ENCODE peak calls at places on chromosomes 12 and 14, in eight cellular contexts. M, T, S, Q, E, F, Y and V are unnamed samples.

GRCh38 chr12:120377611-120378010 is 8.6 kb upstream of the MSI1 start:
- DNase-seq in M (no peak), T (no peak), S (no peak), Q (no peak), E (no peak), F (no peak), Y (no peak), V (no peak)

GRCh38 chr12:59142175-59142574 is 221.9 kb upstream of the LRIG3 start:
- DNase-seq in M (no peak), T (no peak), S (no peak), Q (no peak), E (no peak), F (no peak), Y (no peak), V (no peak)

GRCh38 chr12:93060071-93060665 is 131.1 kb upstream of the EEA1 start:
- DNase-seq in M (no peak), T (no peak), S (no peak), Q (no peak), E (no peak), F (no peak), Y (no peak), V (no peak)

GRCh38 chr14:91164676-91165075 is 50.8 kb downstream of the DGLUCY start:
- DNase-seq in M (no peak), T (no peak), S (no peak), Q (no peak), E (peak), F (no peak), Y (peak), V (no peak)

GRCh38 chr12:30931222-30931621 is 4.7 kb downstream of the TSPAN11 start:
- DNase-seq in M (no peak), T (no peak), S (no peak), Q (no peak), E (no peak), F (no peak), Y (no peak), V (no peak)

GRCh38 chr12:104790296-104791125 is 167.6 kb downstream of the SLC41A2 start:
- DNase-seq in M (no peak), T (no peak), S (peak), Q (no peak), E (peak), F (no peak), Y (peak), V (no peak)

GRCh38 chr14:36503771-36504741 is 16.0 kb downstream of the NKX2-1 start:
- DNase-seq in M (no peak), T (no peak), S (no peak), Q (no peak), E (no peak), F (no peak), Y (no peak), V (no peak)

GRCh38 chr14:104819361-104819771 is 18.5 kb downstream of the ZBTB42 start:
- DNase-seq in M (no peak), T (no peak), S (peak), Q (no peak), E (no peak), F (no peak), Y (no peak), V (no peak)

GRCh38 chr14:94303111-94303510 is 10.0 kb upstream of the SERPINA10 start:
- DNase-seq in M (no peak), T (no peak), S (no peak), Q (no peak), E (no peak), F (no peak), Y (no peak), V (no peak)

GRCh38 chr12:88625316-88625715 is 45.0 kb upstream of the KITLG start:
- DNase-seq in M (no peak), T (no peak), S (no peak), Q (no peak), E (no peak), F (no peak), Y (no peak), V (no peak)

GRCh38 chr12:57107456-57107855 is 3.7 kb downstream of the STAT6 start:
- DNase-seq in M (no peak), T (peak), S (no peak), Q (no peak), E (no peak), F (no peak), Y (no peak), V (no peak)

GRCh38 chr12:59040043-59040442 is 119.7 kb upstream of the LRIG3 start:
- DNase-seq in M (no peak), T (no peak), S (no peak), Q (no peak), E (no peak), F (no peak), Y (no peak), V (no peak)

GRCh38 chr14:69663322-69663686 is 51.9 kb downstream of the SUSD6 start:
- DNase-seq in M (no peak), T (peak), S (no peak), Q (no peak), E (no peak), F (no peak), Y (no peak), V (no peak)

GRCh38 chr12:7834701-7835100 is 38.0 kb downstream of the SLC2A14 start:
- DNase-seq in M (no peak), T (no peak), S (no peak), Q (no peak), E (no peak), F (no peak), Y (no peak), V (no peak)

GRCh38 chr12:101877816-101878811 is 734 bp downstream of the DRAM1 start:
- DNase-seq in M (no peak), T (peak), S (peak), Q (no peak), E (peak), F (no peak), Y (peak), V (no peak)

GRCh38 chr14:36256131-36256801 is 64.2 kb downstream of the MBIP start:
- DNase-seq in M (peak), T (peak), S (no peak), Q (no peak), E (peak), F (peak), Y (no peak), V (no peak)

GRCh38 chr12:132494294-132495164 is 4.6 kb downstream of the FBRSL1 start:
- DNase-seq in M (no peak), T (no peak), S (no peak), Q (no peak), E (no peak), F (no peak), Y (no peak), V (no peak)

GRCh38 chr14:99699861-99700260 is 15.8 kb downstream of the CYP46A1 start:
- DNase-seq in M (no peak), T (no peak), S (no peak), Q (peak), E (no peak), F (no peak), Y (no peak), V (no peak)

GRCh38 chr14:42140831-42141279 is 534.2 kb downstream of the LRFN5 start:
- DNase-seq in M (peak), T (peak), S (no peak), Q (no peak), E (no peak), F (peak), Y (no peak), V (no peak)

GRCh38 chr12:111270773-111271172 is 98.1 kb downstream of the PHETA1 start:
- DNase-seq in M (no peak), T (no peak), S (no peak), Q (no peak), E (no peak), F (peak), Y (no peak), V (no peak)

GRCh38 chr14:71415404-71415690 is 508.1 kb downstream of the PCNX1 start:
- DNase-seq in M (peak), T (peak), S (no peak), Q (no peak), E (no peak), F (peak), Y (no peak), V (no peak)

GRCh38 chr12:20350495-20350894 is 17.8 kb upstream of the PDE3A start:
- DNase-seq in M (peak), T (peak), S (no peak), Q (no peak), E (no peak), F (peak), Y (no peak), V (no peak)

GRCh38 chr14:21099596-21099985 is 1.1 kb upstream of the ZNF219 start:
- DNase-seq in M (no peak), T (no peak), S (no peak), Q (no peak), E (no peak), F (no peak), Y (no peak), V (no peak)

GRCh38 chr14:105317546-105317945 is 3.0 kb downstream of the PACS2 start:
- DNase-seq in M (no peak), T (peak), S (peak), Q (no peak), E (peak), F (peak), Y (no peak), V (no peak)

DNA sequence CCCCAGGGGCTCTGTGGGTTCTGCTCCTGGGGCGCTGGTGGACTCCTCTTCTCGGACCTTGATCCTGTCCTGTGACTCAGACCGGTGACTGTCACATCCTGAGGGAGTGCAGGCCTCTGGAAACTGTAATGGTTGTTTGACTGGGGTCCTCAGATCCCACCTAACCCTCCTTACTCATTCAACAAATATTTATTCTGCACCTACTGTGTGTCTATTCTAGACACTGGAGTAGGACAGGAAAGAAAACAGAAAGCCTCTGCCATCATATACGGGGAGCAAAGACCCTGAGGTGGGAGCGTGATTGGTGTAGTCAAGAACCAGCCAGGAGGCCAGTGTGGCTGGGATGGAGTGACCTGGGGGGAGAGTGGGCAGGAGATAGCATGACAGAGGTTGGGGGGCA is 47.6 kb downstream of the ESRRB start:
- DNase-seq in M (no peak), T (no peak), S (no peak), Q (no peak), E (no peak), F (no peak), Y (no peak), V (no peak)
- H3K4me3 ChIP-seq in M (no peak), T (no peak), S (no peak), Q (no peak), E (no peak), F (no peak), Y (no peak), V (no peak)

GRCh38 chr12:65171870-65172269 is 2.5 kb downstream of the LEMD3 start:
- DNase-seq in M (no peak), T (no peak), S (no peak), Q (no peak), E (no peak), F (no peak), Y (no peak), V (no peak)

GRCh38 chr12:65169311-65170244 is at the start of gene LEMD3:
- DNase-seq in M (peak), T (peak), S (peak), Q (no peak), E (peak), F (peak), Y (peak), V (peak)

GRCh38 chr12:65168606-65169310 is 625 bp upstream of the LEMD3 start:
- DNase-seq in M (no peak), T (no peak), S (no peak), Q (no peak), E (no peak), F (no peak), Y (no peak), V (no peak)

GRCh38 chr12:65170245-65170881 is 980 bp downstream of the LEMD3 start:
- DNase-seq in M (no peak), T (peak), S (peak), Q (no peak), E (peak), F (peak), Y (peak), V (no peak)

DNA sequence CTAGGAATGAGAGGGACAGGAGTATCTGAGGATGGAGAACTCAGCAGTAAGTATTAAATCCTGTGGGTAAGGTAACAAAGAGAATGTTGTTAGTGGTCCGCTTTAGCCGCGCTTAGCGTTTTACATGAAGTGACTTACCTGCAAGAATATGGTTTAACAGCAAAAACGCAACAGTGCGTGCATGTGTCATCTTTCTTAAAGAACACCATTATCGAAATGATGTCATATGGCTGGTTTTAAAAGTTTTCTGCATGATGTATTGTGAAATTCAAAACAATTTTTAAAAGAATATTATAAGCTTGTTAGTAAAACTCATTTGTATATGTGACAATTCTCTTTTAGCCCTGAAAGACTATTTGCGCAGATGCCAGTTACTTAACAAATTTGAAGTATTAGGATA is 1.7 kb downstream of the LEMD3 start:
- DNase-seq in M (no peak), T (no peak), S (no peak), Q (no peak), E (no peak), F (peak), Y (no peak), V (no peak)
- H3K4me3 ChIP-seq in M (peak), T (peak), S (peak), Q (peak), E (peak), F (peak), Y (peak), V (peak)

DNA sequence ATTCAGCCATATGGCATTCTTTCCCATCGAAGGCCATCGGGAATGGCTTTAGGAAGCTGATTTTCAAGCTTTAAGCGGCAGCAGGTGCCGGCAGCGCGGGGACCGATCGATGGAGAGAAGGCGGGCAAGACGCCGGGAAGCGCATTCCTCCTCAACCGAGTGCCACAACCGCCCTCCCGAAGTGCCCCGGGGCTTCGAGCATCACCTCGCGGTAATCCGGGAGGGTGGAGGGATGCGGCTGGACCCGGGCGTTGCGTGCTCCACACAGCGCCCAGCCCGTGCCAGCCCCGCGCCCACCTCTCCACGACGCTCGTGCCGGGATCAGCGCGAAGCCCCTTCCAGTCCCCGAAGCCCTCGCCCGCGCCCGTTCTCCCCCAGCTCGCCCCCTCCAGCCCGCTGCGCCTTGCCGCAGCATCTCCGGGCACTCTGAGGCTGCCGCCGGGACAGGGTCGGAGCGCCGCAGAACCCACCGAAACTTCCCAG is 3.2 kb downstream of the USP44 start:
- DNase-seq in M (no peak), T (no peak), S (no peak), Q (no peak), E (peak), F (no peak), Y (peak), V (no peak)
- H3K4me3 ChIP-seq in M (peak), T (peak), S (peak), Q (peak), E (peak), F (peak), Y (peak), V (peak)

GRCh38 chr14:73325630-73326299 is 88.5 kb downstream of the PAPLN start:
- DNase-seq in M (no peak), T (no peak), S (no peak), Q (no peak), E (no peak), F (no peak), Y (no peak), V (no peak)

GRCh38 chr14:73323889-73324535 is 86.7 kb downstream of the PAPLN start:
- DNase-seq in M (no peak), T (no peak), S (no peak), Q (no peak), E (no peak), F (no peak), Y (no peak), V (no peak)

GRCh38 chr14:73324536-73324932 is 87.2 kb downstream of the PAPLN start:
- DNase-seq in M (no peak), T (no peak), S (no peak), Q (no peak), E (no peak), F (no peak), Y (no peak), V (no peak)

GRCh38 chr14:73325063-73325462 is 87.8 kb downstream of the PAPLN start:
- DNase-seq in M (no peak), T (no peak), S (no peak), Q (no peak), E (no peak), F (no peak), Y (no peak), V (no peak)
- H3K4me3 ChIP-seq in M (no peak), T (no peak), S (no peak), Q (no peak), E (no peak), F (no peak), Y (no peak), V (no peak)

GRCh38 chr14:103091883-103092222 is 2.7 kb upstream of the EXOC3L4 start:
- DNase-seq in M (no peak), T (no peak), S (no peak), Q (no peak), E (no peak), F (no peak), Y (no peak), V (no peak)

GRCh38 chr14:103090481-103091020 is 4.0 kb upstream of the EXOC3L4 start:
- DNase-seq in M (no peak), T (no peak), S (no peak), Q (no peak), E (no peak), F (no peak), Y (peak), V (no peak)

GRCh38 chr14:103088921-103089320 is 4.9 kb downstream of the LBHD2 start:
- DNase-seq in M (no peak), T (no peak), S (no peak), Q (no peak), E (no peak), F (no peak), Y (peak), V (no peak)

GRCh38 chr14:103089386-103090335 is 4.9 kb upstream of the EXOC3L4 start:
- DNase-seq in M (no peak), T (no peak), S (no peak), Q (no peak), E (no peak), F (no peak), Y (peak), V (no peak)

DNA sequence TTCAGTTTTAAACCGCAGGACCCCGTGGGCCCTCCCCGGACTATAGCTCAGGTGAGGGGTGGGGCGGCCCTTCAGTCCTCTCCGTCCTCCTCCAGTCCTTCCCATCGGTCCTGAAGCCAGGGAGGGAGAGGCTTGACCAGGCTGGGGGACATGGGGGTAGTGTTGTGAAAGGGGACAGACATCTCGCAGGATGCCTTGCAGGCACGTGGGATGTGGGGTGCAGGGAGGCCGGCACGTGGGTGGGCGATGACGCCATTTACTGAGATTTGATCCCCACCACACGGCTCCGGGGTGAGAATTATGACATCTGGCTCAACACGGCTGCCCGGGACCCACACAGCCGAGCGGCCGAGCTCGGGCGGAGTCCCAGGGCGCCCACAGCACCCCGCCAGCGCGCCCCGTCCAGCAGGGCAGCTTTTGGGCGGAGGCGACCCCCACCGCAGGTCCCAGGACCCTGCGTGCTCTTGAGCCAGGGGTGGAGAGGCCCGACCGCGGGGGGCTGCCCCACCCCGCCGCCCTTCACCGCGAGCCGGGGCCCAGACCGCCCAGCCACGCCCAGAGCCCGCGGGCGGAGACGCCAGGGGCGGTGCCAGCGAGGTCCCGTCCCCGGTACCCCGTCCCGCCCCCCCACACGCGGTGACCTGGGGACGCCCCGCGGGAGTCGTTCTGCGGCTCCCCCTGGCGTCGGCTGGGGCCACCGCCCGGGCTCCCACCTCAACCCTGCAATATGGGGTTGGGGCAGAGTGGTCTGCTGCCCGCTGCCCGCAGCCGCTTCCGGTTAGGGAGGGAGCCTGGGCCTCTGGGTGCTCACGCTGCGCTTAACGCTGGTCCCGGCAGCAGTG is 3.3 kb upstream of the EXOC3L4 start:
- DNase-seq in M (no peak), T (peak), S (no peak), Q (no peak), E (no peak), F (peak), Y (peak), V (no peak)
- H3K4me3 ChIP-seq in M (peak), T (peak), S (peak), Q (peak), E (peak), F (peak), Y (peak), V (peak)

GRCh38 chr12:219891-220352 is 6.0 kb upstream of the SLC6A12 start:
- DNase-seq in M (no peak), T (peak), S (peak), Q (no peak), E (peak), F (peak), Y (peak), V (no peak)
- H3K4me3 ChIP-seq in M (no peak), T (no peak), S (no peak), Q (no peak), E (no peak), F (no peak), Y (no peak), V (no peak)

DNA sequence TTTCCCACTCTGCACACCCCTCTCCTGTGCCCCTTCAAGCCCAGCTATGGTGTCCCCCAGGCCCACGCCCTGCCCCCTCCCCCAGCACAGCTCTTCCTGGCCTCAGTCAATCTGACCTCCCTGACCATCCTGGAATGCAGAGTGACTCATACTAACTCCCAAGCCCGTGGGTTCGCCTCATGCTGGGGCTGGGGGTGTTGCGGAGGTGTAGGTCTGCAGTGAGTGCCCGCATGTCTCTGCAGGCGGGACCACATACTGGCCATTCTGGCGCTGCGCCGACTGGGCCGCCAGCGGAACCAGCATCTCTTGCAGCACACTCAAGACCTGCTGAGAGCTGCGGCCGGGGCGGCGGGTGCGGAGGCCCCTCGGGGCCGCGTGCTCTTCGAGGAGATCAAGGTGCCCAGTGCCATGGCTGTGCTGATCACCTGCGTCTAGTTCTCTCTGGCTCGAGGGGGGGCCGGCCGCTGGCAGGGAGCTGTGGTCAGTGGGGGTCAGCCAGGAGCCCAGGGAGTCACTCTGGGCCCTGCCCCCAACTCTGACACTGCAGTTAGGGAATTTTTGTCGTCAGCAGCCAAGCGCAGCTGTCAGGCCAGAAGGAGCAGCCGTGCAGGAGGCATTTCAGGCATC is 13.4 kb upstream of the TNFAIP2 start:
- DNase-seq in M (peak), T (peak), S (no peak), Q (no peak), E (no peak), F (peak), Y (peak), V (no peak)
- H3K4me3 ChIP-seq in M (no peak), T (no peak), S (no peak), Q (no peak), E (no peak), F (no peak), Y (no peak), V (no peak)